ENCODE peak calls at places on chromosome 5, in ten cellular contexts. One of them, this sample, is unnamed.

GRCh38 chr5:56251918-56252553 is 18.9 kb upstream of the ANKRD55 start:
- DNase-seq in endothelial cell of umbilical vein: peak
- DNase-seq in NCI-H1930: no peak
- DNase-seq in activated T-cell treated with anti-CD3 and anti-CD28 coated beads for 1 hour: no peak
- DNase-seq in dorsolateral prefrontal cortex: no peak
- DNase-seq in central memory CD4-positive, alpha-beta T cell: no peak
- DNase-seq in Caki2: no peak
- DNase-seq in neural crest cell: no peak
- DNase-seq in head of caudate nucleus: no peak
- DNase-seq in GM03348: no peak
- DNase-seq in this sample: no peak

GRCh38 chr5:170748986-170749385 is 34.5 kb upstream of the GABRP start:
- DNase-seq in head of caudate nucleus: no peak
- DNase-seq in dorsolateral prefrontal cortex: no peak
- DNase-seq in activated T-cell treated with anti-CD3 and anti-CD28 coated beads for 1 hour: no peak
- DNase-seq in endothelial cell of umbilical vein: no peak
- DNase-seq in Caki2: no peak
- DNase-seq in GM03348: no peak
- DNase-seq in central memory CD4-positive, alpha-beta T cell: no peak
- DNase-seq in neural crest cell: no peak
- DNase-seq in NCI-H1930: no peak
- DNase-seq in this sample: no peak

GRCh38 chr5:10663531-10664183 is 97.4 kb downstream of the DAP start:
- DNase-seq in central memory CD4-positive, alpha-beta T cell: no peak
- DNase-seq in dorsolateral prefrontal cortex: peak
- DNase-seq in head of caudate nucleus: no peak
- DNase-seq in activated T-cell treated with anti-CD3 and anti-CD28 coated beads for 1 hour: no peak
- DNase-seq in GM03348: peak
- DNase-seq in NCI-H1930: no peak
- DNase-seq in endothelial cell of umbilical vein: no peak
- DNase-seq in neural crest cell: no peak
- DNase-seq in Caki2: no peak
- DNase-seq in this sample: no peak

GRCh38 chr5:65695162-65695755 is 26.6 kb downstream of the SGTB start:
- DNase-seq in dorsolateral prefrontal cortex: no peak
- DNase-seq in Caki2: no peak
- DNase-seq in NCI-H1930: no peak
- DNase-seq in neural crest cell: no peak
- DNase-seq in GM03348: no peak
- DNase-seq in head of caudate nucleus: peak
- DNase-seq in endothelial cell of umbilical vein: no peak
- DNase-seq in central memory CD4-positive, alpha-beta T cell: no peak
- DNase-seq in activated T-cell treated with anti-CD3 and anti-CD28 coated beads for 1 hour: no peak
- DNase-seq in this sample: no peak

GRCh38 chr5:40796487-40796889 is 1.7 kb downstream of the PRKAA1 start:
- DNase-seq in endothelial cell of umbilical vein: peak
- DNase-seq in Caki2: no peak
- DNase-seq in GM03348: peak
- DNase-seq in neural crest cell: no peak
- DNase-seq in NCI-H1930: no peak
- DNase-seq in activated T-cell treated with anti-CD3 and anti-CD28 coated beads for 1 hour: no peak
- DNase-seq in head of caudate nucleus: no peak
- DNase-seq in dorsolateral prefrontal cortex: no peak
- DNase-seq in central memory CD4-positive, alpha-beta T cell: no peak
- DNase-seq in this sample: no peak

GRCh38 chr5:73284196-73284795 is 111.3 kb downstream of the TMEM174 start:
- DNase-seq in activated T-cell treated with anti-CD3 and anti-CD28 coated beads for 1 hour: no peak
- DNase-seq in GM03348: no peak
- DNase-seq in NCI-H1930: no peak
- DNase-seq in dorsolateral prefrontal cortex: peak
- DNase-seq in Caki2: peak
- DNase-seq in central memory CD4-positive, alpha-beta T cell: no peak
- DNase-seq in head of caudate nucleus: no peak
- DNase-seq in endothelial cell of umbilical vein: no peak
- DNase-seq in neural crest cell: no peak
- DNase-seq in this sample: no peak

GRCh38 chr5:146753618-146754123 is 124.9 kb downstream of the PPP2R2B start:
- DNase-seq in activated T-cell treated with anti-CD3 and anti-CD28 coated beads for 1 hour: no peak
- DNase-seq in NCI-H1930: no peak
- DNase-seq in endothelial cell of umbilical vein: no peak
- DNase-seq in head of caudate nucleus: no peak
- DNase-seq in central memory CD4-positive, alpha-beta T cell: peak
- DNase-seq in dorsolateral prefrontal cortex: no peak
- DNase-seq in GM03348: no peak
- DNase-seq in neural crest cell: no peak
- DNase-seq in Caki2: no peak
- DNase-seq in this sample: no peak

GRCh38 chr5:173396311-173396993 is 68.2 kb upstream of the STC2 start:
- DNase-seq in GM03348: peak
- DNase-seq in Caki2: no peak
- DNase-seq in head of caudate nucleus: peak
- DNase-seq in endothelial cell of umbilical vein: no peak
- DNase-seq in neural crest cell: peak
- DNase-seq in central memory CD4-positive, alpha-beta T cell: no peak
- DNase-seq in NCI-H1930: no peak
- DNase-seq in dorsolateral prefrontal cortex: no peak
- DNase-seq in activated T-cell treated with anti-CD3 and anti-CD28 coated beads for 1 hour: no peak
- DNase-seq in this sample: peak

GRCh38 chr5:32545102-32545847 is 40.1 kb upstream of the SUB1 start:
- DNase-seq in activated T-cell treated with anti-CD3 and anti-CD28 coated beads for 1 hour: no peak
- DNase-seq in neural crest cell: no peak
- DNase-seq in GM03348: no peak
- DNase-seq in dorsolateral prefrontal cortex: no peak
- DNase-seq in NCI-H1930: no peak
- DNase-seq in endothelial cell of umbilical vein: no peak
- DNase-seq in head of caudate nucleus: no peak
- DNase-seq in Caki2: no peak
- DNase-seq in central memory CD4-positive, alpha-beta T cell: no peak
- DNase-seq in this sample: no peak

GRCh38 chr5:32612134-32612888 is 27.0 kb downstream of the SUB1 start:
- DNase-seq in activated T-cell treated with anti-CD3 and anti-CD28 coated beads for 1 hour: no peak
- DNase-seq in GM03348: peak
- DNase-seq in Caki2: peak
- DNase-seq in endothelial cell of umbilical vein: peak
- DNase-seq in central memory CD4-positive, alpha-beta T cell: no peak
- DNase-seq in NCI-H1930: no peak
- DNase-seq in head of caudate nucleus: no peak
- DNase-seq in neural crest cell: no peak
- DNase-seq in dorsolateral prefrontal cortex: no peak
- DNase-seq in this sample: no peak

GRCh38 chr5:174837919-174838902 is 113.8 kb downstream of the MSX2 start:
- DNase-seq in endothelial cell of umbilical vein: no peak
- DNase-seq in Caki2: peak
- DNase-seq in GM03348: no peak
- DNase-seq in NCI-H1930: no peak
- DNase-seq in central memory CD4-positive, alpha-beta T cell: no peak
- DNase-seq in activated T-cell treated with anti-CD3 and anti-CD28 coated beads for 1 hour: no peak
- DNase-seq in dorsolateral prefrontal cortex: no peak
- DNase-seq in neural crest cell: peak
- DNase-seq in head of caudate nucleus: peak
- DNase-seq in this sample: peak

GRCh38 chr5:86101966-86102365 is 515.8 kb upstream of the COX7C start:
- DNase-seq in Caki2: no peak
- DNase-seq in central memory CD4-positive, alpha-beta T cell: no peak
- DNase-seq in activated T-cell treated with anti-CD3 and anti-CD28 coated beads for 1 hour: no peak
- DNase-seq in NCI-H1930: no peak
- DNase-seq in GM03348: no peak
- DNase-seq in endothelial cell of umbilical vein: no peak
- DNase-seq in dorsolateral prefrontal cortex: no peak
- DNase-seq in head of caudate nucleus: no peak
- DNase-seq in neural crest cell: no peak
- DNase-seq in this sample: no peak

GRCh38 chr5:131366428-131366827 is 102.6 kb downstream of the CDC42SE2 start:
- DNase-seq in neural crest cell: no peak
- DNase-seq in activated T-cell treated with anti-CD3 and anti-CD28 coated beads for 1 hour: no peak
- DNase-seq in central memory CD4-positive, alpha-beta T cell: no peak
- DNase-seq in NCI-H1930: no peak
- DNase-seq in GM03348: no peak
- DNase-seq in dorsolateral prefrontal cortex: no peak
- DNase-seq in Caki2: no peak
- DNase-seq in head of caudate nucleus: no peak
- DNase-seq in endothelial cell of umbilical vein: no peak
- DNase-seq in this sample: no peak

GRCh38 chr5:57302164-57302563 is 128.3 kb downstream of the GPBP1 start:
- DNase-seq in Caki2: peak
- DNase-seq in GM03348: no peak
- DNase-seq in endothelial cell of umbilical vein: peak
- DNase-seq in activated T-cell treated with anti-CD3 and anti-CD28 coated beads for 1 hour: peak
- DNase-seq in neural crest cell: no peak
- DNase-seq in central memory CD4-positive, alpha-beta T cell: peak
- DNase-seq in NCI-H1930: no peak
- DNase-seq in head of caudate nucleus: no peak
- DNase-seq in dorsolateral prefrontal cortex: no peak
- DNase-seq in this sample: no peak

GRCh38 chr5:159031513-159031912 is 68.2 kb downstream of the EBF1 start:
- DNase-seq in Caki2: no peak
- DNase-seq in head of caudate nucleus: no peak
- DNase-seq in dorsolateral prefrontal cortex: no peak
- DNase-seq in NCI-H1930: no peak
- DNase-seq in activated T-cell treated with anti-CD3 and anti-CD28 coated beads for 1 hour: no peak
- DNase-seq in endothelial cell of umbilical vein: no peak
- DNase-seq in central memory CD4-positive, alpha-beta T cell: no peak
- DNase-seq in GM03348: no peak
- DNase-seq in neural crest cell: no peak
- DNase-seq in this sample: no peak

GRCh38 chr5:157177935-157178334 is 2.7 kb upstream of the ITK start:
- DNase-seq in neural crest cell: no peak
- DNase-seq in activated T-cell treated with anti-CD3 and anti-CD28 coated beads for 1 hour: no peak
- DNase-seq in dorsolateral prefrontal cortex: no peak
- DNase-seq in endothelial cell of umbilical vein: no peak
- DNase-seq in central memory CD4-positive, alpha-beta T cell: no peak
- DNase-seq in GM03348: no peak
- DNase-seq in head of caudate nucleus: no peak
- DNase-seq in NCI-H1930: no peak
- DNase-seq in Caki2: no peak
- DNase-seq in this sample: no peak

GRCh38 chr5:32138839-32139493 is 35.2 kb downstream of the GOLPH3 start:
- DNase-seq in NCI-H1930: no peak
- DNase-seq in Caki2: no peak
- DNase-seq in activated T-cell treated with anti-CD3 and anti-CD28 coated beads for 1 hour: no peak
- DNase-seq in head of caudate nucleus: no peak
- DNase-seq in central memory CD4-positive, alpha-beta T cell: peak
- DNase-seq in GM03348: no peak
- DNase-seq in neural crest cell: no peak
- DNase-seq in dorsolateral prefrontal cortex: no peak
- DNase-seq in endothelial cell of umbilical vein: no peak
- DNase-seq in this sample: no peak

GRCh38 chr5:149857499-149857898 is 87.1 kb downstream of the PDE6A start:
- DNase-seq in endothelial cell of umbilical vein: peak
- DNase-seq in NCI-H1930: no peak
- DNase-seq in head of caudate nucleus: peak
- DNase-seq in central memory CD4-positive, alpha-beta T cell: no peak
- DNase-seq in dorsolateral prefrontal cortex: peak
- DNase-seq in activated T-cell treated with anti-CD3 and anti-CD28 coated beads for 1 hour: no peak
- DNase-seq in Caki2: peak
- DNase-seq in neural crest cell: no peak
- DNase-seq in GM03348: no peak
- DNase-seq in this sample: peak

GRCh38 chr5:35058395-35058794 is 10.6 kb upstream of the AGXT2 start:
- DNase-seq in activated T-cell treated with anti-CD3 and anti-CD28 coated beads for 1 hour: no peak
- DNase-seq in dorsolateral prefrontal cortex: no peak
- DNase-seq in endothelial cell of umbilical vein: no peak
- DNase-seq in neural crest cell: no peak
- DNase-seq in NCI-H1930: no peak
- DNase-seq in GM03348: no peak
- DNase-seq in head of caudate nucleus: no peak
- DNase-seq in central memory CD4-positive, alpha-beta T cell: no peak
- DNase-seq in Caki2: no peak
- DNase-seq in this sample: no peak

GRCh38 chr5:83608122-83608521 is 112.5 kb downstream of the HAPLN1 start:
- DNase-seq in dorsolateral prefrontal cortex: peak
- DNase-seq in neural crest cell: peak
- DNase-seq in head of caudate nucleus: peak
- DNase-seq in GM03348: peak
- DNase-seq in Caki2: no peak
- DNase-seq in NCI-H1930: no peak
- DNase-seq in central memory CD4-positive, alpha-beta T cell: no peak
- DNase-seq in activated T-cell treated with anti-CD3 and anti-CD28 coated beads for 1 hour: no peak
- DNase-seq in endothelial cell of umbilical vein: peak
- DNase-seq in this sample: peak

GRCh38 chr5:150146235-150146634 is 9.4 kb downstream of the PDGFRB start:
- DNase-seq in Caki2: no peak
- DNase-seq in central memory CD4-positive, alpha-beta T cell: no peak
- DNase-seq in activated T-cell treated with anti-CD3 and anti-CD28 coated beads for 1 hour: no peak
- DNase-seq in dorsolateral prefrontal cortex: no peak
- DNase-seq in NCI-H1930: no peak
- DNase-seq in GM03348: no peak
- DNase-seq in endothelial cell of umbilical vein: no peak
- DNase-seq in head of caudate nucleus: no peak
- DNase-seq in neural crest cell: no peak
- DNase-seq in this sample: no peak

GRCh38 chr5:107605596-107606125 is 65.1 kb downstream of the EFNA5 start:
- DNase-seq in GM03348: no peak
- DNase-seq in dorsolateral prefrontal cortex: no peak
- DNase-seq in activated T-cell treated with anti-CD3 and anti-CD28 coated beads for 1 hour: no peak
- DNase-seq in neural crest cell: no peak
- DNase-seq in head of caudate nucleus: no peak
- DNase-seq in endothelial cell of umbilical vein: peak
- DNase-seq in NCI-H1930: no peak
- DNase-seq in central memory CD4-positive, alpha-beta T cell: no peak
- DNase-seq in Caki2: no peak
- DNase-seq in this sample: no peak

GRCh38 chr5:141941307-141941706 is 16.7 kb downstream of the PCDH12 start:
- DNase-seq in NCI-H1930: no peak
- DNase-seq in activated T-cell treated with anti-CD3 and anti-CD28 coated beads for 1 hour: no peak
- DNase-seq in Caki2: no peak
- DNase-seq in endothelial cell of umbilical vein: peak
- DNase-seq in GM03348: peak
- DNase-seq in central memory CD4-positive, alpha-beta T cell: no peak
- DNase-seq in neural crest cell: no peak
- DNase-seq in dorsolateral prefrontal cortex: no peak
- DNase-seq in head of caudate nucleus: no peak
- DNase-seq in this sample: no peak

GRCh38 chr5:153831976-153832375 is 206.7 kb downstream of the FAM114A2 start:
- DNase-seq in activated T-cell treated with anti-CD3 and anti-CD28 coated beads for 1 hour: no peak
- DNase-seq in endothelial cell of umbilical vein: peak
- DNase-seq in neural crest cell: no peak
- DNase-seq in dorsolateral prefrontal cortex: no peak
- DNase-seq in NCI-H1930: no peak
- DNase-seq in Caki2: peak
- DNase-seq in head of caudate nucleus: no peak
- DNase-seq in GM03348: no peak
- DNase-seq in central memory CD4-positive, alpha-beta T cell: no peak
- DNase-seq in this sample: no peak

GRCh38 chr5:29054282-29054681 is 2015.9 kb upstream of the CDH9 start:
- DNase-seq in central memory CD4-positive, alpha-beta T cell: no peak
- DNase-seq in neural crest cell: no peak
- DNase-seq in endothelial cell of umbilical vein: no peak
- DNase-seq in GM03348: no peak
- DNase-seq in Caki2: no peak
- DNase-seq in dorsolateral prefrontal cortex: no peak
- DNase-seq in activated T-cell treated with anti-CD3 and anti-CD28 coated beads for 1 hour: no peak
- DNase-seq in NCI-H1930: no peak
- DNase-seq in head of caudate nucleus: no peak
- DNase-seq in this sample: no peak

GRCh38 chr5:1392261-1392660 is 47.4 kb upstream of the CLPTM1L start:
- DNase-seq in head of caudate nucleus: no peak
- DNase-seq in dorsolateral prefrontal cortex: no peak
- DNase-seq in endothelial cell of umbilical vein: no peak
- DNase-seq in central memory CD4-positive, alpha-beta T cell: no peak
- DNase-seq in GM03348: no peak
- DNase-seq in NCI-H1930: no peak
- DNase-seq in activated T-cell treated with anti-CD3 and anti-CD28 coated beads for 1 hour: no peak
- DNase-seq in neural crest cell: no peak
- DNase-seq in Caki2: no peak
- DNase-seq in this sample: no peak

GRCh38 chr5:145449794-145450193 is 385.3 kb downstream of the PRELID2 start:
- DNase-seq in NCI-H1930: no peak
- DNase-seq in activated T-cell treated with anti-CD3 and anti-CD28 coated beads for 1 hour: no peak
- DNase-seq in central memory CD4-positive, alpha-beta T cell: no peak
- DNase-seq in head of caudate nucleus: peak
- DNase-seq in GM03348: no peak
- DNase-seq in Caki2: no peak
- DNase-seq in neural crest cell: no peak
- DNase-seq in endothelial cell of umbilical vein: no peak
- DNase-seq in dorsolateral prefrontal cortex: no peak
- DNase-seq in this sample: no peak

GRCh38 chr5:75512383-75513074 is 838 bp downstream of the POLK start:
- DNase-seq in central memory CD4-positive, alpha-beta T cell: no peak
- DNase-seq in dorsolateral prefrontal cortex: no peak
- DNase-seq in head of caudate nucleus: no peak
- DNase-seq in GM03348: peak
- DNase-seq in endothelial cell of umbilical vein: no peak
- DNase-seq in Caki2: no peak
- DNase-seq in activated T-cell treated with anti-CD3 and anti-CD28 coated beads for 1 hour: no peak
- DNase-seq in NCI-H1930: no peak
- DNase-seq in neural crest cell: no peak
- DNase-seq in this sample: no peak

This sample was measured in nucleus accumbens.